ENCODE peak calls at places on chromosomes 5 and 9, in seven cellular contexts. H, O, A, J, Q, F and S are unnamed samples.

GRCh38 chr5:138649775-138650174 is 74.6 kb upstream of the HSPA9 start:
- DNase-seq in J (no peak), F (no peak), Q (no peak), A (no peak), O (no peak), H (no peak), S (no peak)

GRCh38 chr5:145521523-145521922 is 313.6 kb downstream of the PRELID2 start:
- DNase-seq in H (no peak), J (no peak), Q (no peak), A (no peak), F (no peak), O (no peak), S (no peak)

GRCh38 chr5:140298183-140298601 is 4.7 kb downstream of the PFDN1 start:
- DNase-seq in J (no peak), Q (no peak), A (no peak), F (no peak), O (no peak), H (no peak), S (no peak)

GRCh38 chr5:73032635-73033034 is 76.8 kb downstream of the FCHO2 start:
- DNase-seq in F (no peak), H (no peak), Q (no peak), J (no peak), O (no peak), A (no peak), S (no peak)

GRCh38 chr9:84600739-84601138 is 68.8 kb upstream of the NTRK2 start:
- DNase-seq in A (no peak), H (no peak), J (no peak), F (no peak), O (no peak), Q (no peak), S (no peak)

GRCh38 chr5:65919773-65920172 is 6.6 kb upstream of the ERBIN start:
- DNase-seq in H (no peak), F (no peak), J (no peak), O (no peak), A (no peak), Q (no peak), S (no peak)

GRCh38 chr9:91419222-91420191 is 4.1 kb downstream of the NFIL3 start:
- DNase-seq in J (peak; percentile 71), H (peak; percentile 74), F (peak; percentile 80), O (peak; percentile 87), Q (peak; percentile 46), A (peak; percentile 62), S (no peak)

GRCh38 chr9:137974746-137975526 is 97.4 kb downstream of the CACNA1B start:
- DNase-seq in H (peak; percentile 33), F (no peak), J (no peak), O (no peak), Q (no peak), A (no peak), S (peak; percentile 29)

GRCh38 chr9:70229579-70229978 is 29.2 kb upstream of the SMC5 start:
- DNase-seq in O (no peak), J (no peak), F (no peak), A (no peak), H (no peak), Q (no peak), S (no peak)

GRCh38 chr5:95124101-95124500 is 160.8 kb downstream of the MCTP1 start:
- DNase-seq in O (no peak), J (no peak), Q (no peak), A (no peak), H (no peak), F (no peak), S (no peak)

GRCh38 chr9:97636903-97637302 is 3.3 kb downstream of the NCBP1 start:
- DNase-seq in J (no peak), H (no peak), O (no peak), Q (no peak), F (no peak), A (no peak), S (no peak)

GRCh38 chr5:64635056-64635686 is 55.1 kb upstream of the SHISAL2B start:
- DNase-seq in J (no peak), F (no peak), Q (no peak), A (peak; percentile 7), O (no peak), H (no peak), S (no peak)

GRCh38 chr9:74125916-74126315 is 371.2 kb upstream of the RORB start:
- DNase-seq in O (no peak), Q (no peak), H (no peak), J (no peak), A (no peak), F (no peak), S (no peak)

GRCh38 chr5:65184780-65185179 is 296.9 kb downstream of the ADAMTS6 start:
- DNase-seq in F (no peak), H (no peak), A (no peak), O (no peak), Q (no peak), J (no peak), S (no peak)

GRCh38 chr5:96809898-96810297 is 2.2 kb upstream of the ERAP1 start:
- DNase-seq in A (no peak), Q (no peak), F (peak; percentile 55), J (no peak), H (no peak), O (no peak), S (no peak)

GRCh38 chr5:135457424-135458071 is 5.4 kb upstream of the TIFAB start:
- DNase-seq in F (peak; percentile 62), J (peak; percentile 31), A (peak; percentile 89), H (peak; percentile 73), O (peak; percentile 53), Q (peak; percentile 23), S (peak; percentile 83)

GRCh38 chr5:143492783-143493182 is 89.3 kb upstream of the NR3C1 start:
- DNase-seq in O (no peak), A (no peak), F (no peak), Q (no peak), H (no peak), J (no peak), S (no peak)

DNA sequence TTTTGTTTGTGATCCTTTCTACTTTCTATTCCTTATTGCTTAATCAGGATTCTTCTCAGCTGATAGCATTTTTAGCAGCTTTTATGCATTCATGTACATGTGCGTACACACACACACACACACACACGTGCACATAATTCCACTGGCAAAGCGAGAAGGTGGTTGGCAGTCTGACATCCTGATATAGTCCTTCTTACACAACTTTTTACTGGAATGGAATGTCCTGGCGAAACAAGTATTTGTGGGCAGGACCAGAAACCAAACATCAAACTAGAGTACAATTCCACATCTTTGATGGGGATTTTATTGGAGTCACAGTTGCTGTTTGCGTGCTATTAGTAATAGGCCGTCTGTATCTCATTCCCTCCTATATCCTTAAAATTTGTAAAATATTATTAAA is 356.5 kb downstream of the CCDC171 start:
- DNase-seq in O (no peak), Q (no peak), A (no peak), F (no peak), H (no peak), J (peak; percentile 39), S (no peak)
- H3K4me1 ChIP-seq in O (no peaks in the 10 kb centered on the region), Q (no peaks in the 10 kb centered on the region), A (no peaks in the 10 kb centered on the region), F (no peaks in the 10 kb centered on the region), H (no peaks in the 10 kb centered on the region), J (no peaks in the 10 kb centered on the region), S (no peaks in the 10 kb centered on the region)

GRCh38 chr5:55231476-55232193 is 1.8 kb downstream of the CCNO start:
- DNase-seq in A (no peak), Q (peak; percentile 18), O (peak; percentile 36), J (no peak), F (no peak), H (no peak), S (no peak)

GRCh38 chr5:55232194-55232984 is 1.0 kb downstream of the CCNO start:
- DNase-seq in F (no peak), O (peak; percentile 68), Q (peak; percentile 21), H (no peak), A (peak; percentile 38), J (no peak), S (no peak)

GRCh38 chr5:55234171-55234700 is 828 bp upstream of the CCNO start:
- DNase-seq in O (peak; percentile 33), H (no peak), F (no peak), Q (peak; percentile 25), J (no peak), A (no peak), S (no peak)

GRCh38 chr5:55231029-55231475 is 2.4 kb downstream of the CCNO start:
- DNase-seq in O (no peak), H (no peak), F (no peak), A (no peak), Q (no peak), J (no peak), S (no peak)

GRCh38 chr5:55232985-55233928 is at the start of gene CCNO:
- DNase-seq in A (peak; percentile 80), H (peak; percentile 73), J (peak; percentile 56), O (peak; percentile 91), F (peak; percentile 54), Q (peak; percentile 62), S (peak; percentile 76)
- TF ChIP-seq POLR2A in A (peak; percentile 51), H (no peak), J (no peak), O (peak; percentile 73), F (no peak), Q (no peak), S (no peak)

DNA sequence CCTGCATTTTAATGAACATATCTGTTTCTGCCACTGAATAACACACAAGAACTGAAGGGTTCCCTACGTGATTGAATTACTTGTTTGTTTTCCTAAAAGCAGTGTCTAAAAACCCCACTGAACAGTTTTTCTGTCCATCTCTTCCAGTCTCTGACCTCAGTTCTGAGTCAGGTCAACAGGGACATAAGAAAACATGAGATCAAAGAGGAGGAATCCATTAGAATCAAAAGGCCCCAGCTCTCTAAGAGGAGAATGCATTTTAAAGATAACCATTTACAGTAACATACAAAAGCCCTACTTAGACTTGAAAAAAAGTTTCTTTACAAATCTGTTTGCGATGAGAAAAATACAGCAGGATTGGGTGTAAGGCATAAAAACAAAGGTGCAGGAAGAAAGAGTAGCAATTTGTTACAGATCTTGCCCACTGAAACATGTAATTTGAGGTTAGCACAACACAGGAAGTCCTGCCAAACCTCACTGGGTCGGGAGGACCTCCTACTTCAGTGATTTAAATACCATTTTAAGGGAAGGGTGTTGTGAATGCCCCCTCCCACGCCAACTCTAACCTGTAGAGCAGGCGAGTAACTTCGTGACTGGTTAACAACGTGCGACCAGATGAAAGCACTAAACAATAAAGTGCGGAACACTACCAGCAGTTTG is 1.4 kb downstream of the QSOX2 start:
- DNase-seq in H (no peak), A (no peak), Q (no peak), J (no peak), O (no peak), F (no peak), S (no peak)
- H3K4me1 ChIP-seq in H (peaks cover 9% of the 10 kb centered on the region), A (peaks cover 17% of the 10 kb centered on the region), Q (peaks cover 8% of the 10 kb centered on the region), J (peaks cover 11% of the 10 kb centered on the region), O (peaks cover 87% of the 10 kb centered on the region), F (peaks cover 24% of the 10 kb centered on the region), S (peaks cover 38% of the 10 kb centered on the region)

GRCh38 chr5:108747111-108748009 is at the start of gene FER:
- DNase-seq in Q (peak; percentile 13), A (peak; percentile 48), O (peak; percentile 68), H (no peak), F (no peak), J (no peak), S (no peak)
- TF ChIP-seq POLR2A in Q (no peak), A (no peak), O (no peak), H (peak; percentile 24), F (peak; percentile 21), J (no peak), S (no peak)